ENCODE peak calls at places on chromosomes 13 and 19, in seven cellular contexts. A is H9, N is trophoblast cell, R is IMR-90, F is neuronal stem cell, Q is mesenchymal stem cell, E is mesendoderm. L is an unnamed sample.

GRCh38 chr19:2691951-2692350 is 10.5 kb downstream of the GNG7 start:
- DNase-seq in A (no peak), N (no peak), R (no peak), F (no peak), Q (no peak), E (no peak), L (no peak)

GRCh38 chr19:46861691-46862503 is 1.1 kb downstream of the ARHGAP35 start:
- DNase-seq in A (no peak), N (no peak), R (no peak), F (no peak), Q (peak; percentile 58), E (peak; percentile 51), L (no peak)

GRCh38 chr19:46495789-46496099 is at the start of gene PNMA8B:
- DNase-seq in A (peak; percentile 96), N (no peak), R (peak; percentile 27), F (peak; percentile 96), Q (peak; percentile 67), E (peak; percentile 95), L (peak; percentile 78)

GRCh38 chr19:52946322-52947310 is 16.1 kb downstream of the ZNF816 start:
- DNase-seq in A (peak; percentile 99), N (peak; percentile 91), R (peak; percentile 5), F (no peak), Q (no peak), E (peak; percentile 95), L (peak; percentile 89)

GRCh38 chr13:113950451-113951245 is 23.2 kb downstream of the C13orf46 start:
- DNase-seq in A (no peak), N (no peak), R (no peak), F (no peak), Q (no peak), E (no peak), L (no peak)

GRCh38 chr19:42075364-42075615 is 676 bp upstream of the ZNF574 start:
- DNase-seq in A (no peak), N (no peak), R (no peak), F (no peak), Q (no peak), E (peak; percentile 20), L (no peak)

GRCh38 chr19:35559281-35559659 is 4.2 kb downstream of the ATP4A start:
- DNase-seq in A (no peak), N (no peak), R (no peak), F (no peak), Q (no peak), E (no peak), L (no peak)

GRCh38 chr19:34998777-34999497 is 1.2 kb upstream of the GRAMD1A start:
- DNase-seq in A (peak; percentile 92), N (no peak), R (no peak), F (no peak), Q (no peak), E (no peak), L (peak; percentile 62)

GRCh38 chr13:31499274-31499673 is 240.1 kb upstream of the RXFP2 start:
- DNase-seq in A (no peak), N (no peak), R (no peak), F (no peak), Q (no peak), E (no peak), L (no peak)

GRCh38 chr13:75889427-75889826 is 253.3 kb downstream of the LMO7 start:
- DNase-seq in A (no peak), N (no peak), R (no peak), F (no peak), Q (no peak), E (peak; percentile 91), L (peak; percentile 23)

GRCh38 chr13:75445717-75446529 is 36.0 kb downstream of the TBC1D4 start:
- DNase-seq in A (no peak), N (no peak), R (peak; percentile 34), F (no peak), Q (peak; percentile 27), E (no peak), L (no peak)

GRCh38 chr13:99307648-99308339 is 595 bp upstream of the GPR183 start:
- DNase-seq in A (no peak), N (no peak), R (peak; percentile 83), F (no peak), Q (peak; percentile 93), E (peak; percentile 81), L (no peak)

DNA sequence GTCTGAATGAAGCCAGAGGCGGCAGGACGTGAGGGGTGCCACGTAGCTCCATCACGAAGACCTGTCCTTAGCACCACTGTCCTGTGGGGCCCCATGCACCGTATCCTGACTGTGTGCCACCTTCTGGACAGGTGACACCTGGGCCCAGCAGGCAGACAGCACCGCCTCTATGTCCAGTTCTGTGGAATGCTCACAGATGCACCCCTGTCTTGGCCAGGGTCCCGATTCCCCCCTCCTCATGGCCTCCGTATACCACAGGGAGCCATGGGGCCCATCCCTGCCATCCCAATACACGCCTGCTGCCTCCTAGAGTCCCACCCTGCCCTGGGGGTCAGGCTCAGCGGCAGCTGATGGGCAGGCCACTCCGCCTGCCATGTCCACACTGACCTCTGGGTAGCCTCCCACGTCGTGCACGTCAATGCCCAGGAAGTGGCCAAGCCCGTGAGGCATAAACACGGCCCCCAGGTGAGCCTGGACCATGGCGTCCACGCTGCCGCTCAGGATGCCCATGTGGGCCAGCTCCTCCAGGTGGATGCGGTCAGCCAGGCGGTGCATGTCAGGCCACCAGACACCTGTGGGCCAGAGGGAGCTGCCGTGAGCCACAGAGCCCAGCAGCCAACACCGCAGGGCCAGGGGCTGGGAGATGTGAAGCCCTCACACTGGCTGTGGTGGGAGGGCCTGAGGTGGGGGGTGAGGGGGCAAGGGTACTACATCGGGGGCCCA is 17.6 kb downstream of the CEBPG start:
- DNase-seq in A (no peak), N (no peak), R (no peak), F (no peak), Q (no peak), E (no peak), L (no peak)
- H3K4me1 ChIP-seq in A (no peaks in the 10 kb centered on the region), N (no peaks in the 10 kb centered on the region), R (peaks cover 27% of the 10 kb centered on the region), F (peaks cover 11% of the 10 kb centered on the region), Q (peaks cover 66% of the 10 kb centered on the region), E (no peaks in the 10 kb centered on the region), L (peaks cover 3% of the 10 kb centered on the region)

GRCh38 chr13:50357136-50357535 is 341.9 kb downstream of the KCNRG start:
- DNase-seq in A (no peak), N (no peak), R (no peak), F (no peak), Q (no peak), E (no peak), L (no peak)

GRCh38 chr13:50352720-50353491 is 337.7 kb downstream of the KCNRG start:
- DNase-seq in A (no peak), N (no peak), R (no peak), F (no peak), Q (peak; percentile 21), E (no peak), L (no peak)

GRCh38 chr13:50357586-50358118 is 342.4 kb downstream of the KCNRG start:
- DNase-seq in A (no peak), N (peak; percentile 79), R (peak; percentile 93), F (no peak), Q (peak; percentile 64), E (no peak), L (no peak)

GRCh38 chr13:50355797-50356196 is 340.6 kb downstream of the KCNRG start:
- DNase-seq in A (no peak), N (no peak), R (no peak), F (no peak), Q (no peak), E (no peak), L (no peak)

GRCh38 chr13:50353651-50354415 is 338.6 kb downstream of the KCNRG start:
- DNase-seq in A (no peak), N (no peak), R (peak; percentile 62), F (no peak), Q (peak; percentile 85), E (no peak), L (no peak)
- H2AK5ac ChIP-seq in A (no peak overlapping the region), N (no peak overlapping the region), R (no peak overlapping the region), F (no peak overlapping the region), Q (no peak overlapping the region), E (no peak overlapping the region), L (no peak overlapping the region)

GRCh38 chr19:7226749-7227148 is 67.5 kb downstream of the INSR start:
- DNase-seq in A (no peak), N (no peak), R (no peak), F (no peak), Q (no peak), E (no peak), L (no peak)
- H3K4me1 ChIP-seq in A (no peaks in the 10 kb centered on the region), N (no peaks in the 10 kb centered on the region), R (no peaks in the 10 kb centered on the region), F (peaks cover 3% of the 10 kb centered on the region), Q (no peaks in the 10 kb centered on the region), E (no peaks in the 10 kb centered on the region), L (no peaks in the 10 kb centered on the region)

DNA sequence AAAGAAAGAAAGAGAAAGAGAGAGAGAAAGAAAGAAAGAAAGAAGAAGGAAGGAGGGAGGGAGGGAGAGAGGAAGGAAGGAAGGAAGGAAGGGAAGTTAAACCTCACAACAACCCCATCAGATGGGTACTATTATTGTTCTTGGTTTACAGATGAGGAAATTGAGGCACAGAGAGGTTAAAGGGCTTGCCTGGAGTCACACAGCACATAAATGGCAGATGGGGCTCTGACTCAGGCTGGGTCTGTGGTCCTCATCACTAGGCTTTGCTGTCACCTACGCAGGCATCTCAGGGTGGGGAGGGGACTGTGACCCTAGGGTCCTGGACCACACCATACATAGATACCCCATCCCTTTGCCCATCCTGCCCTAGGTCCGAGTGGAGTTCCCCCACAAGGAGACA is 36.3 kb downstream of the RDH8 start:
- DNase-seq in A (no peak), N (no peak), R (no peak), F (no peak), Q (no peak), E (no peak), L (no peak)
- H2AK5ac ChIP-seq in A (no peak overlapping the region), N (no peak overlapping the region), R (no peak overlapping the region), F (no peak overlapping the region), Q (no peak overlapping the region), E (no peak overlapping the region), L (peak overlapping the region; percentile 13)

GRCh38 chr13:110348751-110349150 is 41.7 kb downstream of the COL4A2 start:
- DNase-seq in A (no peak), N (no peak), R (no peak), F (no peak), Q (no peak), E (no peak), L (no peak)
- H3K4me1 ChIP-seq in A (no peaks in the 10 kb centered on the region), N (peaks cover 45% of the 10 kb centered on the region), R (peaks cover 23% of the 10 kb centered on the region), F (peaks cover 4% of the 10 kb centered on the region), Q (peaks cover 33% of the 10 kb centered on the region), E (no peaks in the 10 kb centered on the region), L (peaks cover 2% of the 10 kb centered on the region)

GRCh38 chr13:107190065-107190464 is 622.1 kb upstream of the ARGLU1 start:
- DNase-seq in A (no peak), N (no peak), R (no peak), F (no peak), Q (no peak), E (no peak), L (no peak)
- H2AK5ac ChIP-seq in A (no peak overlapping the region), N (no peak overlapping the region), R (no peak overlapping the region), F (no peak overlapping the region), Q (no peak overlapping the region), E (no peak overlapping the region), L (no peak overlapping the region)

GRCh38 chr19:18470153-18470552 is 32.2 kb upstream of the ISYNA1 start:
- DNase-seq in A (peak; percentile 81), N (no peak), R (no peak), F (no peak), Q (no peak), E (peak; percentile 66), L (no peak)
- H3K4me1 ChIP-seq in A (no peaks in the 10 kb centered on the region), N (peaks cover 3% of the 10 kb centered on the region), R (peaks cover 29% of the 10 kb centered on the region), F (peaks cover 12% of the 10 kb centered on the region), Q (peaks cover 68% of the 10 kb centered on the region), E (no peaks in the 10 kb centered on the region), L (peaks cover 1% of the 10 kb centered on the region)

L was measured in H1.